ENCODE peak calls at places on chromosomes 16 and 17, in eight cellular contexts. One of them, this sample, is unnamed.

GRCh38 chr16:30997887-30998711 is 12.3 kb downstream of the STX1B start:
- DNase-seq in neural progenitor cell: no peak
- DNase-seq in K562: no peak
- DNase-seq in hepatocyte: peak
- DNase-seq in retina: no peak
- DNase-seq in NCI-H1694 treated with DMSO at 0.1 percent for 48 hours: no peak
- DNase-seq in NCI-H774: no peak
- DNase-seq in left ventricle myocardium inferior: no peak
- DNase-seq in this sample: no peak

GRCh38 chr17:34499576-34499975 is 79.8 kb upstream of the TMEM132E start:
- DNase-seq in neural progenitor cell: peak
- DNase-seq in K562: peak
- DNase-seq in hepatocyte: peak
- DNase-seq in retina: no peak
- DNase-seq in NCI-H1694 treated with DMSO at 0.1 percent for 48 hours: no peak
- DNase-seq in NCI-H774: no peak
- DNase-seq in left ventricle myocardium inferior: no peak
- DNase-seq in this sample: no peak

GRCh38 chr17:42387663-42388380 is 420 bp downstream of the STAT3 start:
- DNase-seq in neural progenitor cell: peak
- DNase-seq in K562: peak
- DNase-seq in hepatocyte: peak
- DNase-seq in retina: peak
- DNase-seq in NCI-H1694 treated with DMSO at 0.1 percent for 48 hours: no peak
- DNase-seq in NCI-H774: peak
- DNase-seq in left ventricle myocardium inferior: peak
- DNase-seq in this sample: peak

GRCh38 chr17:47670064-47670463 is 20.3 kb downstream of the KPNB1 start:
- DNase-seq in neural progenitor cell: no peak
- DNase-seq in K562: no peak
- DNase-seq in hepatocyte: no peak
- DNase-seq in retina: no peak
- DNase-seq in NCI-H1694 treated with DMSO at 0.1 percent for 48 hours: no peak
- DNase-seq in NCI-H774: no peak
- DNase-seq in left ventricle myocardium inferior: no peak
- DNase-seq in this sample: no peak

GRCh38 chr17:39963826-39964225 is 1.0 kb downstream of the GSDMA start:
- DNase-seq in neural progenitor cell: no peak
- DNase-seq in K562: no peak
- DNase-seq in hepatocyte: no peak
- DNase-seq in retina: no peak
- DNase-seq in NCI-H1694 treated with DMSO at 0.1 percent for 48 hours: no peak
- DNase-seq in NCI-H774: no peak
- DNase-seq in left ventricle myocardium inferior: no peak
- DNase-seq in this sample: no peak

GRCh38 chr17:12362853-12363252 is 302.8 kb upstream of the MYOCD start:
- DNase-seq in neural progenitor cell: no peak
- DNase-seq in K562: no peak
- DNase-seq in hepatocyte: no peak
- DNase-seq in retina: no peak
- DNase-seq in NCI-H1694 treated with DMSO at 0.1 percent for 48 hours: no peak
- DNase-seq in NCI-H774: no peak
- DNase-seq in left ventricle myocardium inferior: no peak
- DNase-seq in this sample: no peak

GRCh38 chr17:39608601-39609000 is 881 bp upstream of the NEUROD2 start:
- DNase-seq in neural progenitor cell: no peak
- DNase-seq in K562: no peak
- DNase-seq in hepatocyte: no peak
- DNase-seq in retina: no peak
- DNase-seq in NCI-H1694 treated with DMSO at 0.1 percent for 48 hours: peak
- DNase-seq in NCI-H774: no peak
- DNase-seq in left ventricle myocardium inferior: no peak
- DNase-seq in this sample: no peak

GRCh38 chr17:78723001-78723796 is 58.9 kb downstream of the CYTH1 start:
- DNase-seq in neural progenitor cell: peak
- DNase-seq in K562: no peak
- DNase-seq in hepatocyte: peak
- DNase-seq in retina: peak
- DNase-seq in NCI-H1694 treated with DMSO at 0.1 percent for 48 hours: peak
- DNase-seq in NCI-H774: peak
- DNase-seq in left ventricle myocardium inferior: peak
- DNase-seq in this sample: peak

GRCh38 chr17:55266051-55266957 is 1.5 kb downstream of the HLF start:
- DNase-seq in neural progenitor cell: peak
- DNase-seq in K562: no peak
- DNase-seq in hepatocyte: no peak
- DNase-seq in retina: peak
- DNase-seq in NCI-H1694 treated with DMSO at 0.1 percent for 48 hours: no peak
- DNase-seq in NCI-H774: no peak
- DNase-seq in left ventricle myocardium inferior: no peak
- DNase-seq in this sample: no peak

GRCh38 chr16:66293207-66293735 is 73.2 kb upstream of the CDH5 start:
- DNase-seq in neural progenitor cell: no peak
- DNase-seq in K562: no peak
- DNase-seq in hepatocyte: no peak
- DNase-seq in retina: no peak
- DNase-seq in NCI-H1694 treated with DMSO at 0.1 percent for 48 hours: no peak
- DNase-seq in NCI-H774: no peak
- DNase-seq in left ventricle myocardium inferior: no peak
- DNase-seq in this sample: no peak

GRCh38 chr16:81995651-81996050 is 15.6 kb downstream of the SDR42E1 start:
- DNase-seq in neural progenitor cell: no peak
- DNase-seq in K562: no peak
- DNase-seq in hepatocyte: no peak
- DNase-seq in retina: no peak
- DNase-seq in NCI-H1694 treated with DMSO at 0.1 percent for 48 hours: no peak
- DNase-seq in NCI-H774: no peak
- DNase-seq in left ventricle myocardium inferior: no peak
- DNase-seq in this sample: no peak

GRCh38 chr16:75110637-75111513 is 5.7 kb downstream of the LDHD start:
- DNase-seq in neural progenitor cell: peak
- DNase-seq in K562: peak
- DNase-seq in hepatocyte: peak
- DNase-seq in retina: peak
- DNase-seq in NCI-H1694 treated with DMSO at 0.1 percent for 48 hours: peak
- DNase-seq in NCI-H774: peak
- DNase-seq in left ventricle myocardium inferior: peak
- DNase-seq in this sample: peak

GRCh38 chr17:74485012-74485743 is 18.7 kb downstream of the CD300A start:
- DNase-seq in neural progenitor cell: no peak
- DNase-seq in K562: no peak
- DNase-seq in hepatocyte: no peak
- DNase-seq in retina: no peak
- DNase-seq in NCI-H1694 treated with DMSO at 0.1 percent for 48 hours: no peak
- DNase-seq in NCI-H774: no peak
- DNase-seq in left ventricle myocardium inferior: no peak
- DNase-seq in this sample: no peak

GRCh38 chr17:39660011-39660360 is 5.2 kb upstream of the TCAP start:
- DNase-seq in neural progenitor cell: no peak
- DNase-seq in K562: no peak
- DNase-seq in hepatocyte: no peak
- DNase-seq in retina: no peak
- DNase-seq in NCI-H1694 treated with DMSO at 0.1 percent for 48 hours: no peak
- DNase-seq in NCI-H774: no peak
- DNase-seq in left ventricle myocardium inferior: no peak
- DNase-seq in this sample: no peak

GRCh38 chr16:73713301-73713700 is 583.3 kb upstream of the PSMD7 start:
- DNase-seq in neural progenitor cell: no peak
- DNase-seq in K562: no peak
- DNase-seq in hepatocyte: no peak
- DNase-seq in retina: peak
- DNase-seq in NCI-H1694 treated with DMSO at 0.1 percent for 48 hours: peak
- DNase-seq in NCI-H774: no peak
- DNase-seq in left ventricle myocardium inferior: no peak
- DNase-seq in this sample: no peak

GRCh38 chr17:78883090-78883532 is 19.9 kb downstream of the CEP295NL start:
- DNase-seq in neural progenitor cell: no peak
- DNase-seq in K562: peak
- DNase-seq in hepatocyte: peak
- DNase-seq in retina: no peak
- DNase-seq in NCI-H1694 treated with DMSO at 0.1 percent for 48 hours: no peak
- DNase-seq in NCI-H774: no peak
- DNase-seq in left ventricle myocardium inferior: peak
- DNase-seq in this sample: no peak

GRCh38 chr16:57424599-57424998 is 20.0 kb downstream of the CCL17 start:
- DNase-seq in neural progenitor cell: no peak
- DNase-seq in K562: no peak
- DNase-seq in hepatocyte: no peak
- DNase-seq in retina: no peak
- DNase-seq in NCI-H1694 treated with DMSO at 0.1 percent for 48 hours: no peak
- DNase-seq in NCI-H774: no peak
- DNase-seq in left ventricle myocardium inferior: no peak
- DNase-seq in this sample: no peak

GRCh38 chr17:61395983-61396585 is 3.6 kb upstream of the TBX2 start:
- DNase-seq in neural progenitor cell: peak
- DNase-seq in K562: no peak
- DNase-seq in hepatocyte: no peak
- DNase-seq in retina: peak
- DNase-seq in NCI-H1694 treated with DMSO at 0.1 percent for 48 hours: no peak
- DNase-seq in NCI-H774: no peak
- DNase-seq in left ventricle myocardium inferior: no peak
- DNase-seq in this sample: no peak

GRCh38 chr16:80599466-80599865 is 58.7 kb downstream of the DYNLRB2 start:
- DNase-seq in neural progenitor cell: no peak
- DNase-seq in K562: no peak
- DNase-seq in hepatocyte: no peak
- DNase-seq in retina: no peak
- DNase-seq in NCI-H1694 treated with DMSO at 0.1 percent for 48 hours: no peak
- DNase-seq in NCI-H774: no peak
- DNase-seq in left ventricle myocardium inferior: no peak
- DNase-seq in this sample: no peak

GRCh38 chr17:63988741-63989621 is 9.2 kb upstream of the PRR29 start:
- DNase-seq in neural progenitor cell: peak
- DNase-seq in K562: no peak
- DNase-seq in hepatocyte: peak
- DNase-seq in retina: peak
- DNase-seq in NCI-H1694 treated with DMSO at 0.1 percent for 48 hours: no peak
- DNase-seq in NCI-H774: no peak
- DNase-seq in left ventricle myocardium inferior: peak
- DNase-seq in this sample: no peak

GRCh38 chr17:73798111-73798748 is 154.0 kb upstream of the SDK2 start:
- DNase-seq in neural progenitor cell: no peak
- DNase-seq in K562: no peak
- DNase-seq in hepatocyte: peak
- DNase-seq in retina: no peak
- DNase-seq in NCI-H1694 treated with DMSO at 0.1 percent for 48 hours: no peak
- DNase-seq in NCI-H774: peak
- DNase-seq in left ventricle myocardium inferior: no peak
- DNase-seq in this sample: no peak

GRCh38 chr17:2222901-2223616 is 80.5 kb downstream of the SMG6 start:
- DNase-seq in neural progenitor cell: peak
- DNase-seq in K562: no peak
- DNase-seq in hepatocyte: peak
- DNase-seq in retina: peak
- DNase-seq in NCI-H1694 treated with DMSO at 0.1 percent for 48 hours: no peak
- DNase-seq in NCI-H774: no peak
- DNase-seq in left ventricle myocardium inferior: peak
- DNase-seq in this sample: no peak

GRCh38 chr16:21235199-21235585 is 1.7 kb downstream of the ANKS4B start:
- DNase-seq in neural progenitor cell: no peak
- DNase-seq in K562: peak
- DNase-seq in hepatocyte: no peak
- DNase-seq in retina: no peak
- DNase-seq in NCI-H1694 treated with DMSO at 0.1 percent for 48 hours: no peak
- DNase-seq in NCI-H774: no peak
- DNase-seq in left ventricle myocardium inferior: no peak
- DNase-seq in this sample: no peak

GRCh38 chr16:30892670-30893069 is 1.2 kb downstream of the BCL7C start:
- DNase-seq in neural progenitor cell: no peak
- DNase-seq in K562: no peak
- DNase-seq in hepatocyte: peak
- DNase-seq in retina: no peak
- DNase-seq in NCI-H1694 treated with DMSO at 0.1 percent for 48 hours: no peak
- DNase-seq in NCI-H774: no peak
- DNase-seq in left ventricle myocardium inferior: no peak
- DNase-seq in this sample: no peak

GRCh38 chr16:56269824-56270684 is 78.8 kb downstream of the GNAO1 start:
- DNase-seq in neural progenitor cell: peak
- DNase-seq in K562: peak
- DNase-seq in hepatocyte: peak
- DNase-seq in retina: no peak
- DNase-seq in NCI-H1694 treated with DMSO at 0.1 percent for 48 hours: no peak
- DNase-seq in NCI-H774: peak
- DNase-seq in left ventricle myocardium inferior: no peak
- DNase-seq in this sample: no peak

GRCh38 chr16:24580665-24581064 is 41.3 kb downstream of the RBBP6 start:
- DNase-seq in neural progenitor cell: no peak
- DNase-seq in K562: no peak
- DNase-seq in hepatocyte: peak
- DNase-seq in retina: peak
- DNase-seq in NCI-H1694 treated with DMSO at 0.1 percent for 48 hours: peak
- DNase-seq in NCI-H774: no peak
- DNase-seq in left ventricle myocardium inferior: no peak
- DNase-seq in this sample: no peak

GRCh38 chr17:74842599-74843351 is 16.9 kb downstream of the GRIN2C start:
- DNase-seq in neural progenitor cell: peak
- DNase-seq in K562: peak
- DNase-seq in hepatocyte: peak
- DNase-seq in retina: peak
- DNase-seq in NCI-H1694 treated with DMSO at 0.1 percent for 48 hours: peak
- DNase-seq in NCI-H774: peak
- DNase-seq in left ventricle myocardium inferior: peak
- DNase-seq in this sample: peak

GRCh38 chr17:5552841-5553240 is 31.5 kb downstream of the NLRP1 start:
- DNase-seq in neural progenitor cell: no peak
- DNase-seq in K562: no peak
- DNase-seq in hepatocyte: no peak
- DNase-seq in retina: no peak
- DNase-seq in NCI-H1694 treated with DMSO at 0.1 percent for 48 hours: no peak
- DNase-seq in NCI-H774: no peak
- DNase-seq in left ventricle myocardium inferior: no peak
- DNase-seq in this sample: no peak

GRCh38 chr17:48406936-48407567 is 23.0 kb downstream of the SKAP1 start:
- DNase-seq in neural progenitor cell: no peak
- DNase-seq in K562: no peak
- DNase-seq in hepatocyte: no peak
- DNase-seq in retina: no peak
- DNase-seq in NCI-H1694 treated with DMSO at 0.1 percent for 48 hours: no peak
- DNase-seq in NCI-H774: no peak
- DNase-seq in left ventricle myocardium inferior: no peak
- DNase-seq in this sample: no peak

GRCh38 chr16:47731252-47731651 is 270.1 kb downstream of the PHKB start:
- DNase-seq in neural progenitor cell: no peak
- DNase-seq in K562: no peak
- DNase-seq in hepatocyte: no peak
- DNase-seq in retina: no peak
- DNase-seq in NCI-H1694 treated with DMSO at 0.1 percent for 48 hours: no peak
- DNase-seq in NCI-H774: no peak
- DNase-seq in left ventricle myocardium inferior: no peak
- DNase-seq in this sample: no peak

GRCh38 chr16:68995011-68995504 is 110.4 kb upstream of the HAS3 start:
- DNase-seq in neural progenitor cell: peak
- DNase-seq in K562: no peak
- DNase-seq in hepatocyte: peak
- DNase-seq in retina: peak
- DNase-seq in NCI-H1694 treated with DMSO at 0.1 percent for 48 hours: no peak
- DNase-seq in NCI-H774: no peak
- DNase-seq in left ventricle myocardium inferior: no peak
- DNase-seq in this sample: peak

This sample was measured in COR-L47.